ENCODE peak calls at places on chromosomes 3 and 15, in four cellular contexts. One of them, this sample, is unnamed.

GRCh38 chr3:175146258-175146657 is 287.1 kb downstream of the NAALADL2 start:
- DNase-seq in mesenchymal stem cell: peak
- DNase-seq in fibroblast of lung: peak
- DNase-seq in GM23248: peak
- DNase-seq in this sample: no peak

GRCh38 chr3:126417461-126418255 is 22.9 kb downstream of the CFAP100 start:
- DNase-seq in mesenchymal stem cell: no peak
- DNase-seq in fibroblast of lung: no peak
- DNase-seq in GM23248: no peak
- DNase-seq in this sample: no peak

GRCh38 chr15:59131955-59132562 is 27.1 kb downstream of the CCNB2 start:
- DNase-seq in mesenchymal stem cell: no peak
- DNase-seq in fibroblast of lung: no peak
- DNase-seq in GM23248: no peak
- DNase-seq in this sample: no peak

GRCh38 chr3:128009952-128010846 is 42.0 kb upstream of the SEC61A1 start:
- DNase-seq in fibroblast of lung: peak
- DNase-seq in GM23248: peak
- DNase-seq in mesenchymal stem cell: peak
- DNase-seq in this sample: no peak

GRCh38 chr3:156209631-156210336 is 89.4 kb downstream of the KCNAB1 start:
- DNase-seq in GM23248: no peak
- DNase-seq in mesenchymal stem cell: no peak
- DNase-seq in fibroblast of lung: peak
- DNase-seq in this sample: no peak

GRCh38 chr3:147945968-147946519 is 536.9 kb downstream of the ZIC1 start:
- DNase-seq in mesenchymal stem cell: peak
- DNase-seq in fibroblast of lung: peak
- DNase-seq in GM23248: peak
- DNase-seq in this sample: peak

GRCh38 chr3:45224824-45225464 is 1.1 kb downstream of the TMEM158 start:
- DNase-seq in GM23248: peak
- DNase-seq in mesenchymal stem cell: peak
- DNase-seq in fibroblast of lung: peak
- DNase-seq in this sample: peak

GRCh38 chr3:45551214-45552010 is 43.1 kb upstream of the LIMD1 start:
- DNase-seq in fibroblast of lung: peak
- DNase-seq in mesenchymal stem cell: peak
- DNase-seq in GM23248: peak
- DNase-seq in this sample: no peak

GRCh38 chr15:51924146-51925068 is 47.2 kb downstream of the LEO1 start:
- DNase-seq in mesenchymal stem cell: no peak
- DNase-seq in GM23248: no peak
- DNase-seq in fibroblast of lung: no peak
- DNase-seq in this sample: no peak

GRCh38 chr3:52090131-52090548 is 33.8 kb upstream of the DUSP7 start:
- DNase-seq in mesenchymal stem cell: peak
- DNase-seq in GM23248: peak
- DNase-seq in fibroblast of lung: peak
- DNase-seq in this sample: no peak

GRCh38 chr3:42071720-42072582 is 19.2 kb upstream of the TRAK1 start:
- DNase-seq in fibroblast of lung: peak
- DNase-seq in GM23248: peak
- DNase-seq in mesenchymal stem cell: peak
- DNase-seq in this sample: no peak

GRCh38 chr3:176939022-176939817 is 258.1 kb downstream of the TBL1XR1 start:
- DNase-seq in mesenchymal stem cell: peak
- DNase-seq in fibroblast of lung: peak
- DNase-seq in GM23248: peak
- DNase-seq in this sample: peak

GRCh38 chr15:27993996-27994775 is 104.9 kb downstream of the OCA2 start:
- DNase-seq in GM23248: no peak
- DNase-seq in fibroblast of lung: no peak
- DNase-seq in mesenchymal stem cell: no peak
- DNase-seq in this sample: no peak

GRCh38 chr3:151926956-151927355 is 53.5 kb downstream of the SUCNR1 start:
- DNase-seq in mesenchymal stem cell: peak
- DNase-seq in fibroblast of lung: peak
- DNase-seq in GM23248: peak
- DNase-seq in this sample: no peak

GRCh38 chr3:38110314-38111050 is 26.4 kb downstream of the ACAA1 start:
- DNase-seq in GM23248: no peak
- DNase-seq in mesenchymal stem cell: no peak
- DNase-seq in fibroblast of lung: no peak
- DNase-seq in this sample: no peak

GRCh38 chr3:127288343-127288742 is 497 bp upstream of the PRR20G start:
- DNase-seq in GM23248: no peak
- DNase-seq in fibroblast of lung: no peak
- DNase-seq in mesenchymal stem cell: no peak
- DNase-seq in this sample: no peak

GRCh38 chr3:11567516-11568467 is 75.9 kb downstream of the VGLL4 start:
- DNase-seq in GM23248: peak
- DNase-seq in mesenchymal stem cell: peak
- DNase-seq in fibroblast of lung: peak
- DNase-seq in this sample: no peak

GRCh38 chr15:73931441-73931840 is 5.2 kb downstream of the LOXL1 start:
- DNase-seq in GM23248: no peak
- DNase-seq in fibroblast of lung: no peak
- DNase-seq in mesenchymal stem cell: no peak
- DNase-seq in this sample: no peak

GRCh38 chr3:139597947-139598346 is 58.4 kb upstream of the RBP1 start:
- DNase-seq in GM23248: no peak
- DNase-seq in mesenchymal stem cell: no peak
- DNase-seq in fibroblast of lung: no peak
- DNase-seq in this sample: no peak

GRCh38 chr3:194163697-194164096 is 27.7 kb downstream of the HES1 start:
- DNase-seq in mesenchymal stem cell: no peak
- DNase-seq in fibroblast of lung: no peak
- DNase-seq in GM23248: no peak
- DNase-seq in this sample: no peak

GRCh38 chr3:8301977-8302589 is 199.5 kb upstream of the LMCD1 start:
- DNase-seq in mesenchymal stem cell: peak
- DNase-seq in fibroblast of lung: peak
- DNase-seq in GM23248: peak
- DNase-seq in this sample: peak

GRCh38 chr3:108346301-108346989 is 50.1 kb downstream of the HHLA2 start:
- DNase-seq in fibroblast of lung: peak
- DNase-seq in mesenchymal stem cell: no peak
- DNase-seq in GM23248: peak
- DNase-seq in this sample: no peak

GRCh38 chr3:122908251-122908650 is 113.4 kb downstream of the SLC49A4 start:
- DNase-seq in mesenchymal stem cell: no peak
- DNase-seq in GM23248: no peak
- DNase-seq in fibroblast of lung: no peak
- DNase-seq in this sample: no peak

GRCh38 chr15:40593588-40594428 is at the start of gene KNL1:
- DNase-seq in GM23248: peak
- DNase-seq in fibroblast of lung: peak
- DNase-seq in mesenchymal stem cell: peak
- DNase-seq in this sample: peak

GRCh38 chr15:90121086-90121485 is 18.8 kb upstream of the IDH2 start:
- DNase-seq in mesenchymal stem cell: no peak
- DNase-seq in fibroblast of lung: no peak
- DNase-seq in GM23248: no peak
- DNase-seq in this sample: no peak

GRCh38 chr3:102106421-102107097 is 257.2 kb downstream of the NFKBIZ start:
- DNase-seq in fibroblast of lung: peak
- DNase-seq in GM23248: peak
- DNase-seq in mesenchymal stem cell: no peak
- DNase-seq in this sample: no peak

GRCh38 chr3:54914180-54914579 is 13.7 kb downstream of the LRTM1 start:
- DNase-seq in fibroblast of lung: no peak
- DNase-seq in mesenchymal stem cell: no peak
- DNase-seq in GM23248: no peak
- DNase-seq in this sample: no peak

GRCh38 chr3:69120879-69121464 is 1.4 kb downstream of the LMOD3 start:
- DNase-seq in fibroblast of lung: peak
- DNase-seq in mesenchymal stem cell: peak
- DNase-seq in GM23248: peak
- DNase-seq in this sample: peak

GRCh38 chr3:32502944-32503286 is 263 bp upstream of the CMTM6 start:
- DNase-seq in GM23248: no peak
- DNase-seq in fibroblast of lung: no peak
- DNase-seq in mesenchymal stem cell: no peak
- DNase-seq in this sample: no peak
- H2AFZ ChIP-seq in GM23248: peak
- H2AFZ ChIP-seq in fibroblast of lung: peak
- H2AFZ ChIP-seq in mesenchymal stem cell: peak
- H2AFZ ChIP-seq in this sample: peak

DNA sequence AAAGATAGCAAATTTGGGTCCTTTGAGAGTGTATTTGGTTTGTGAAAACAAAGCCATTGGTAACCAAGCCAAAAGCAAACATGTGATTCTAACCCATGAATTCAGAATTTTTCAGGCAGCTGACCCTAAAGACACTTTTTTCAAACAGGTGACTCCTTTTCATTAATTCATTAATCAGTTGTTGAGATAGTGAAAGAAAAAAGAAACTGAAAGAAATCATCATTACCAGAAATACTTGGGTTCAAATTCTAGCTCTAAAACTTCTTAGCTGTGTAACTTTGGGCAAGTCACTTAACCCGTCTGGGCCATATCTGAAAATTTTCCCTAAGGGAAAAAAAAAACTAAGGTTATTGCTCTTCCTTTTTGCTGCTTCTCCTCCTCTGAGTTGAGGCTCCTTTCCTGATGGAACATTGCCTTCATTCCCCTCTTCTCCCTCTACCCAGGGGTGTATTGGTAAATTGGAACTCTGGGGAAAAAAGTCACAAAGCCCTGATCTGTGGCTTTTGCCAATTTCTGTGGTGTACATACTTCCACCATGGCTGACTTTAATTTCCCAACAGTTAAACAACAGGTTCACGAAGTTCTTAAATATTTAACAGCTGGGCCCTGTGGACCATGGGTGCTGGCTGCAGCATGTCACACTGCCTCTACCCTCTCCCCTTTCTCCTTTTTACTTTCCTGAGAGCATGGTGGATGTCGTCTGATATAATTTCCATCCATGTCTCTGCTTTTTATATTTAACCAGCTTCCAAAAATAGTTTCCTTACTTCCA is 120.3 kb downstream of the ASB7 start:
- DNase-seq in GM23248: no peak
- DNase-seq in fibroblast of lung: no peak
- DNase-seq in mesenchymal stem cell: no peak
- DNase-seq in this sample: no peak
- H2AFZ ChIP-seq in GM23248: no peak
- H2AFZ ChIP-seq in fibroblast of lung: no peak
- H2AFZ ChIP-seq in mesenchymal stem cell: no peak
- H2AFZ ChIP-seq in this sample: no peak

GRCh38 chr3:5095879-5096278 is 26.2 kb upstream of the ARL8B start:
- DNase-seq in fibroblast of lung: peak
- DNase-seq in GM23248: peak
- DNase-seq in mesenchymal stem cell: peak
- DNase-seq in this sample: no peak
- H2AFZ ChIP-seq in fibroblast of lung: peak
- H2AFZ ChIP-seq in GM23248: peak
- H2AFZ ChIP-seq in mesenchymal stem cell: peak
- H2AFZ ChIP-seq in this sample: no peak

DNA sequence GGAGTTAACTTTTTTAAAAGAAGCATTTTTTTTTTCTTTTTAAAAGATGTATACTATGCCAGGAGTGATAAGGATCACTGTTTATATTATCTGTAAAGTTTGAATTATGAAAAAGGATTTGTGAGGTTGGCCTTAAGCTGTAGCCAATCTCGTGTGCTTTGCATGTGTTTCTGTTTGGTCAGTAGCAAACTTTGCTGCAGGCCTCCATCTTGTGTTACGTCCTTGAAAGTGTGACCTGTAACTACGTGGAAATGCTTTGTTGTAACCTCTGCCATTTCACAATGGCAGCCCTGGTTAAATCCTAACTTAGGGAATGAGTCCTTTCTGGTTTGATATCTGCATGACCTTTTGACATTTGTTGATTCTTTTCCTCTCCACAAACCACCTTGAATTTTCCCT is 1345.6 kb downstream of the NSUN3 start:
- DNase-seq in GM23248: no peak
- DNase-seq in fibroblast of lung: no peak
- DNase-seq in mesenchymal stem cell: no peak
- DNase-seq in this sample: no peak
- H2AFZ ChIP-seq in GM23248: no peak
- H2AFZ ChIP-seq in fibroblast of lung: no peak
- H2AFZ ChIP-seq in mesenchymal stem cell: no peak
- H2AFZ ChIP-seq in this sample: no peak

GRCh38 chr3:131083190-131083863 is 56.6 kb downstream of the NEK11 start:
- DNase-seq in fibroblast of lung: peak
- DNase-seq in GM23248: peak
- DNase-seq in mesenchymal stem cell: no peak
- DNase-seq in this sample: peak

GRCh38 chr3:131081224-131081623 is 54.5 kb downstream of the NEK11 start:
- DNase-seq in fibroblast of lung: peak
- DNase-seq in mesenchymal stem cell: no peak
- DNase-seq in GM23248: no peak
- DNase-seq in this sample: no peak

GRCh38 chr3:131077904-131078303 is 51.2 kb downstream of the NEK11 start:
- DNase-seq in fibroblast of lung: no peak
- DNase-seq in mesenchymal stem cell: no peak
- DNase-seq in GM23248: no peak
- DNase-seq in this sample: no peak

DNA sequence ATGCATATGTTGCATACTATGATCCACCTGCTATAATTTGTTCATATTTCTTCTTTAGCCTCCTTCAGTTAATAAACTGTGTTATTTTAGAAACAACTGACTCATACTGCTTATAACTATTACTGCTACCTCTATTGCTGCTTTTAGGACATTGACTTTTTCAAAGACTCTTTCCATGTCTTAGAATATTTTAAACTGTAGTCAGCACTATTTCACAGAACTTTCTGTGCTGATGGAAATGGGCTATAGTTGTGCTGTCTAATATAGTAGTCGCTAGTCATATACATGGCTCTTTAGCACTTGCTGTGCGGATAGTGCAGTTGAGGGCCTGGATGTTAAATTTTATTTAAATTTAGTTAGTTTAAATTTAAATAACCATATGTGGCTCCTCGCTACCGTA is 55.6 kb downstream of the NEK11 start:
- DNase-seq in GM23248: no peak
- DNase-seq in fibroblast of lung: no peak
- DNase-seq in mesenchymal stem cell: no peak
- DNase-seq in this sample: no peak
- H2AFZ ChIP-seq in GM23248: no peak
- H2AFZ ChIP-seq in fibroblast of lung: no peak
- H2AFZ ChIP-seq in mesenchymal stem cell: no peak
- H2AFZ ChIP-seq in this sample: no peak

DNA sequence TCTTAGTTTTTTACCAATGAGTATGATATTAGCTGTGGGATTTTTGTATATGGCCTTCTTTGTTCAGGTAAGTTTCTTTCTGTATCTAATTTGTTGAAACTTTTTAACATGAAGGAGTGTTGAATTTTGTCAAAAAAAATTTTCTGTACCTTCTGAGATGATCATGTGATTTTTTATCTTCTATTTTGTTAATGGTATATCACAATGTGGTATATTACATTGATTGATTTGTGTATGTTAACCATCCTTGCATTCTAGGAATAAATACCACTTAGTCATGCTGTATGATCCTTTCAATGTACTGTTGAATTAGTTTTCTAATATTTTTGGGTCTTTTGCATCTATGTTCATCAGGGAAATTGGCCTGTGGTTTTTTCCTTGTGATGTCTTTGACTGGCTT is 92.5 kb upstream of the MNS1 start:
- DNase-seq in fibroblast of lung: no peak
- DNase-seq in GM23248: no peak
- DNase-seq in mesenchymal stem cell: no peak
- DNase-seq in this sample: no peak
- H2AFZ ChIP-seq in fibroblast of lung: no peak
- H2AFZ ChIP-seq in GM23248: no peak
- H2AFZ ChIP-seq in mesenchymal stem cell: no peak
- H2AFZ ChIP-seq in this sample: no peak